ENCODE peak calls at places on chromosomes 5 and 9, in six cellular contexts. O is psoas muscle, W is ovary, H is ascending aorta, J is astrocyte, F is sigmoid colon. K is an unnamed sample.

GRCh38 chr5:148786456-148786855 is 40.0 kb upstream of the ADRB2 start:
- DNase-seq in O (no peak), W (no peak), H (no peak), J (no peak), F (no peak), K (no peak)

GRCh38 chr5:19256036-19256435 is 732.0 kb downstream of the CDH18 start:
- DNase-seq in O (no peak), W (no peak), H (no peak), J (peak; percentile 13), F (no peak), K (peak; percentile 75)

GRCh38 chr9:131999692-132000551 is 79.7 kb downstream of the MED27 start:
- DNase-seq in O (no peak), W (no peak), H (no peak), J (peak; percentile 91), F (no peak), K (no peak)

GRCh38 chr5:80076131-80077101 is 41.3 kb downstream of the THBS4 start:
- DNase-seq in O (no peak), W (no peak), H (no peak), J (peak; percentile 11), F (no peak), K (no peak)

GRCh38 chr9:127135056-127135745 is 12.8 kb upstream of the ANGPTL2 start:
- DNase-seq in O (peak; percentile 32), W (peak; percentile 25), H (peak; percentile 59), J (no peak), F (no peak), K (no peak)

GRCh38 chr5:113447651-113448050 is 12.9 kb upstream of the TSSK1B start:
- DNase-seq in O (no peak), W (no peak), H (no peak), J (no peak), F (no peak), K (no peak)

GRCh38 chr9:78573205-78573604 is 276.3 kb downstream of the PSAT1 start:
- DNase-seq in O (no peak), W (no peak), H (no peak), J (no peak), F (no peak), K (no peak)

GRCh38 chr5:179841621-179842020 is 17.0 kb downstream of the MRNIP start:
- DNase-seq in O (no peak), W (no peak), H (no peak), J (no peak), F (peak; percentile 56), K (no peak)

GRCh38 chr5:58724992-58725391 is 142.1 kb downstream of the RAB3C start:
- DNase-seq in O (no peak), W (no peak), H (no peak), J (no peak), F (no peak), K (no peak)

GRCh38 chr5:1887400-1888360 is 5.0 kb upstream of the IRX4 start:
- DNase-seq in O (peak; percentile 38), W (no peak), H (no peak), J (no peak), F (no peak), K (no peak)

GRCh38 chr9:3887121-3887797 is 361.5 kb upstream of the RFX3 start:
- DNase-seq in O (no peak), W (no peak), H (no peak), J (no peak), F (no peak), K (no peak)

GRCh38 chr5:174182111-174182510 is 136.6 kb downstream of the NSG2 start:
- DNase-seq in O (no peak), W (no peak), H (peak; percentile 27), J (no peak), F (no peak), K (no peak)

GRCh38 chr9:70868661-70869652 is 252.5 kb downstream of the TRPM3 start:
- DNase-seq in O (no peak), W (peak; percentile 32), H (peak; percentile 68), J (peak; percentile 12), F (no peak), K (no peak)

GRCh38 chr5:130402906-130403305 is 498.6 kb downstream of the CHSY3 start:
- DNase-seq in O (no peak), W (no peak), H (no peak), J (no peak), F (no peak), K (no peak)

GRCh38 chr9:26722755-26723154 is 169.8 kb downstream of the CAAP1 start:
- DNase-seq in O (no peak), W (no peak), H (no peak), J (no peak), F (no peak), K (no peak)

GRCh38 chr5:160155017-160155725 is 35.9 kb upstream of the PWWP2A start:
- DNase-seq in O (no peak), W (no peak), H (no peak), J (no peak), F (no peak), K (no peak)

GRCh38 chr9:673264-673965 is 168.1 kb upstream of the DMRT1 start:
- DNase-seq in O (no peak), W (no peak), H (no peak), J (no peak), F (no peak), K (no peak)

GRCh38 chr9:138101444-138102234 is 224.1 kb downstream of the CACNA1B start:
- DNase-seq in O (no peak), W (no peak), H (no peak), J (no peak), F (no peak), K (no peak)

GRCh38 chr9:37800631-37801286 is at the start of gene DCAF10:
- DNase-seq in O (peak; percentile 93), W (peak; percentile 82), H (peak; percentile 92), J (peak; percentile 74), F (peak; percentile 92), K (peak; percentile 90)

GRCh38 chr9:3475300-3476020 is 50.3 kb downstream of the RFX3 start:
- DNase-seq in O (peak; percentile 38), W (no peak), H (no peak), J (no peak), F (no peak), K (no peak)

GRCh38 chr9:27165670-27166069 is 56.6 kb downstream of the TEK start:
- DNase-seq in O (no peak), W (no peak), H (no peak), J (no peak), F (no peak), K (no peak)

GRCh38 chr9:129567842-129568559 is 52.9 kb downstream of the C9orf50 start:
- DNase-seq in O (no peak), W (peak; percentile 43), H (peak; percentile 76), J (peak; percentile 60), F (no peak), K (no peak)

GRCh38 chr9:77968506-77968905 is 63.1 kb downstream of the GNAQ start:
- DNase-seq in O (no peak), W (no peak), H (no peak), J (no peak), F (no peak), K (no peak)

GRCh38 chr5:123681061-123681460 is 169.1 kb downstream of the CSNK1G3 start:
- DNase-seq in O (no peak), W (no peak), H (no peak), J (no peak), F (no peak), K (no peak)

GRCh38 chr5:77734885-77735284 is 41.3 kb downstream of the TBCA start:
- DNase-seq in O (no peak), W (no peak), H (no peak), J (no peak), F (no peak), K (no peak)

GRCh38 chr9:138100711-138101349 is 223.2 kb downstream of the CACNA1B start:
- DNase-seq in O (no peak), W (no peak), H (no peak), J (no peak), F (no peak), K (peak; percentile 2)

GRCh38 chr5:15377573-15378340 is 122.2 kb upstream of the FBXL7 start:
- DNase-seq in O (no peak), W (no peak), H (no peak), J (no peak), F (no peak), K (no peak)

GRCh38 chr5:15669826-15670225 is 169.8 kb downstream of the FBXL7 start:
- DNase-seq in O (no peak), W (no peak), H (no peak), J (no peak), F (no peak), K (no peak)

GRCh38 chr9:136711751-136712689 is at the start of gene DIPK1B:
- DNase-seq in O (no peak), W (no peak), H (no peak), J (no peak), F (no peak), K (peak; percentile 62)

GRCh38 chr5:50958852-50959457 is 292.5 kb downstream of the PARP8 start:
- DNase-seq in O (no peak), W (no peak), H (no peak), J (peak; percentile 5), F (no peak), K (peak; percentile 62)

GRCh38 chr5:61766141-61766540 is 434.1 kb downstream of the ZSWIM6 start:
- DNase-seq in O (no peak), W (no peak), H (no peak), J (no peak), F (no peak), K (no peak)

DNA sequence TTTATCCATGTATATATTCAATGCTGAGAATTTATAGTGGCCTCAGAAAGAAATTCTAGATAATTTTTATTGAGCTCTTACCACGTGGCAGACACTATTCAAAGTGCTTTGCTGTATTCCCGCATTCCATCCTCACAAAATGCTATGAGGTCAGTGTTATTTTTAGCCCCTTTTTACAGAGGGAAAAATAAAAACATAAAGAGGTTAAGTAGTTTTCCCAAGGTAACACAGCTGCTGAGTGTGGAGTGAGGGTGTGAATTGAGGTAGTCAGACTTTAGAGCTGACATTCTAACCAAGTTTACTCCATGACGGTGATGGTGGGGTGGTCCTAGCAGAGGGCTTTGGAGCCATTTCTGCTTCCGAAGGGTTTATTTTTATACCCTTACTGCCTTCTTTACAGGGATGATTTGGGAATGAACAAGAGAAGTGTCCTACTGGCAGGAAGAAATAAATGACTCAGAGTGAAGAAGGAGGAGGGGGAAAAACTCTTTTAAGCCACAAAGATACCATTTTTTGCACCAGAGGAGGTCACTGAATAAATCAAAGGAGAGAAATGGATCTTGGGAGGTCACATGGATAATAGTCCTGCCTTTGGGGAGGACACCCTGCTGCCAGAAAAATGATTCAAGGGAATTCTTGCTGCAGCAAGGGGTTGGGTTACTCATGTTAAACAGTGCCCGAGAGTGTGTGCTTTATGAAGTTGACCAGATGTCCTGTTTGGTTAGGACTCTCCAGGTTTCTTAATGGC is 76.1 kb downstream of the HMHB1 start:
- DNase-seq in O (no peak), W (no peak), H (no peak), J (peak; percentile 86), F (no peak), K (no peak)
- H3K4me1 ChIP-seq in O (peaks cover 27% of the 10 kb centered on the region), W (peaks cover 2% of the 10 kb centered on the region), H (no peaks in the 10 kb centered on the region), J (peaks cover 25% of the 10 kb centered on the region), F (no peaks in the 10 kb centered on the region), K (no peaks in the 10 kb centered on the region)

GRCh38 chr9:128249914-128250838 is 25.6 kb downstream of the GOLGA2 start:
- DNase-seq in O (peak; percentile 93), W (peak; percentile 67), H (peak; percentile 81), J (peak; percentile 16), F (peak; percentile 81), K (peak; percentile 92)
- H3K4me1 ChIP-seq in O (no peaks in the 10 kb centered on the region), W (peaks cover 1% of the 10 kb centered on the region), H (peaks cover 4% of the 10 kb centered on the region), J (peaks cover 23% of the 10 kb centered on the region), F (no peaks in the 10 kb centered on the region), K (peaks cover 21% of the 10 kb centered on the region)

GRCh38 chr5:151024440-151024839 is 4.0 kb downstream of the GPX3 start:
- DNase-seq in O (no peak), W (no peak), H (no peak), J (no peak), F (no peak), K (no peak)
- H3K4me1 ChIP-seq in O (peaks cover 78% of the 10 kb centered on the region), W (peaks cover 30% of the 10 kb centered on the region), H (peaks cover 26% of the 10 kb centered on the region), J (peaks cover 10% of the 10 kb centered on the region), F (no peaks in the 10 kb centered on the region), K (no peaks in the 10 kb centered on the region)

GRCh38 chr5:172791291-172791690 is 20.3 kb upstream of the DUSP1 start:
- DNase-seq in O (peak; percentile 71), W (peak; percentile 33), H (peak; percentile 69), J (no peak), F (peak; percentile 66), K (no peak)
- H3K4me1 ChIP-seq in O (peaks cover 68% of the 10 kb centered on the region), W (peaks cover 24% of the 10 kb centered on the region), H (peaks cover 32% of the 10 kb centered on the region), J (peaks cover 32% of the 10 kb centered on the region), F (no peaks in the 10 kb centered on the region), K (no peaks in the 10 kb centered on the region)

K was measured in OCI-LY7.